ENCODE peak calls at places on chromosomes 2 and 18, in four cellular contexts. One of them, this sample, is unnamed.
A peak's percentile ranks its signal among the peaks of the same experiment; 100 is the strongest.

GRCh38 chr18:48928787-48929186 is 22.0 kb downstream of the SMAD7 start:
- DNase-seq in CD8-positive, alpha-beta memory T cell: peak; percentile 70
- DNase-seq in neuronal stem cell: no peak
- DNase-seq in caudate nucleus: no peak
- DNase-seq in this sample: no peak

GRCh38 chr2:33033524-33034150 is 86.9 kb downstream of the LTBP1 start:
- DNase-seq in neuronal stem cell: peak; percentile 29
- DNase-seq in CD8-positive, alpha-beta memory T cell: no peak
- DNase-seq in caudate nucleus: no peak
- DNase-seq in this sample: no peak

GRCh38 chr2:33395660-33396249 is 80.7 kb upstream of the RASGRP3 start:
- DNase-seq in caudate nucleus: no peak
- DNase-seq in neuronal stem cell: no peak
- DNase-seq in CD8-positive, alpha-beta memory T cell: peak; percentile 31
- DNase-seq in this sample: no peak

GRCh38 chr2:219452361-219453317 is 18.0 kb downstream of the SPEG start:
- DNase-seq in caudate nucleus: no peak
- DNase-seq in CD8-positive, alpha-beta memory T cell: no peak
- DNase-seq in neuronal stem cell: no peak
- DNase-seq in this sample: peak; percentile 97

GRCh38 chr18:12310762-12311161 is 2.7 kb downstream of the TUBB6 start:
- DNase-seq in caudate nucleus: no peak
- DNase-seq in neuronal stem cell: no peak
- DNase-seq in CD8-positive, alpha-beta memory T cell: no peak
- DNase-seq in this sample: no peak

GRCh38 chr2:63639344-63639743 is 50.6 kb downstream of the MDH1 start:
- DNase-seq in neuronal stem cell: no peak
- DNase-seq in caudate nucleus: no peak
- DNase-seq in CD8-positive, alpha-beta memory T cell: no peak
- DNase-seq in this sample: no peak

GRCh38 chr2:105455488-105455991 is 56.7 kb upstream of the FHL2 start:
- DNase-seq in neuronal stem cell: no peak
- DNase-seq in caudate nucleus: no peak
- DNase-seq in CD8-positive, alpha-beta memory T cell: no peak
- DNase-seq in this sample: peak; percentile 96

GRCh38 chr2:18900691-18901113 is 311.3 kb upstream of the NT5C1B start:
- DNase-seq in neuronal stem cell: no peak
- DNase-seq in caudate nucleus: no peak
- DNase-seq in CD8-positive, alpha-beta memory T cell: no peak
- DNase-seq in this sample: no peak

GRCh38 chr2:202778217-202778616 is 93.3 kb downstream of the ICA1L start:
- DNase-seq in caudate nucleus: no peak
- DNase-seq in neuronal stem cell: no peak
- DNase-seq in CD8-positive, alpha-beta memory T cell: no peak
- DNase-seq in this sample: no peak

GRCh38 chr2:26344581-26345283 is 1.2 kb upstream of the SELENOI start:
- DNase-seq in neuronal stem cell: no peak
- DNase-seq in caudate nucleus: no peak
- DNase-seq in CD8-positive, alpha-beta memory T cell: no peak
- DNase-seq in this sample: no peak

GRCh38 chr2:52220393-52220792 is 1188.5 kb upstream of the NRXN1 start:
- DNase-seq in CD8-positive, alpha-beta memory T cell: no peak
- DNase-seq in caudate nucleus: no peak
- DNase-seq in neuronal stem cell: no peak
- DNase-seq in this sample: no peak

GRCh38 chr2:216904554-216904953 is 44.7 kb upstream of the TNP1 start:
- DNase-seq in CD8-positive, alpha-beta memory T cell: no peak
- DNase-seq in caudate nucleus: no peak
- DNase-seq in neuronal stem cell: no peak
- DNase-seq in this sample: no peak

GRCh38 chr2:241214209-241214608 is 25.7 kb downstream of the ANO7 start:
- DNase-seq in caudate nucleus: no peak
- DNase-seq in CD8-positive, alpha-beta memory T cell: no peak
- DNase-seq in neuronal stem cell: no peak
- DNase-seq in this sample: no peak

GRCh38 chr2:46334389-46335345 is 37.5 kb downstream of the EPAS1 start:
- DNase-seq in CD8-positive, alpha-beta memory T cell: no peak
- DNase-seq in neuronal stem cell: no peak
- DNase-seq in caudate nucleus: no peak
- DNase-seq in this sample: peak; percentile 51

GRCh38 chr18:54878662-54879058 is 50.4 kb downstream of the RAB27B start:
- DNase-seq in neuronal stem cell: no peak
- DNase-seq in caudate nucleus: no peak
- DNase-seq in CD8-positive, alpha-beta memory T cell: no peak
- DNase-seq in this sample: no peak

GRCh38 chr2:215388002-215388728 is 47.7 kb downstream of the FN1 start:
- DNase-seq in CD8-positive, alpha-beta memory T cell: no peak
- DNase-seq in caudate nucleus: no peak
- DNase-seq in neuronal stem cell: no peak
- DNase-seq in this sample: no peak

GRCh38 chr2:37556256-37556655 is 115.2 kb downstream of the CDC42EP3 start:
- DNase-seq in caudate nucleus: no peak
- DNase-seq in neuronal stem cell: no peak
- DNase-seq in CD8-positive, alpha-beta memory T cell: no peak
- DNase-seq in this sample: no peak

GRCh38 chr2:55518846-55519167 is 711 bp upstream of the CFAP36 start:
- DNase-seq in CD8-positive, alpha-beta memory T cell: no peak
- DNase-seq in neuronal stem cell: peak; percentile 23
- DNase-seq in caudate nucleus: no peak
- DNase-seq in this sample: peak; percentile 12
- H3K27ac ChIP-seq in CD8-positive, alpha-beta memory T cell: peak overlapping the region; percentile 97
- H3K27ac ChIP-seq in neuronal stem cell: no peak overlapping the region
- H3K27ac ChIP-seq in caudate nucleus: peak overlapping the region; percentile 79
- H3K27ac ChIP-seq in this sample: peak overlapping the region; percentile 76

DNA sequence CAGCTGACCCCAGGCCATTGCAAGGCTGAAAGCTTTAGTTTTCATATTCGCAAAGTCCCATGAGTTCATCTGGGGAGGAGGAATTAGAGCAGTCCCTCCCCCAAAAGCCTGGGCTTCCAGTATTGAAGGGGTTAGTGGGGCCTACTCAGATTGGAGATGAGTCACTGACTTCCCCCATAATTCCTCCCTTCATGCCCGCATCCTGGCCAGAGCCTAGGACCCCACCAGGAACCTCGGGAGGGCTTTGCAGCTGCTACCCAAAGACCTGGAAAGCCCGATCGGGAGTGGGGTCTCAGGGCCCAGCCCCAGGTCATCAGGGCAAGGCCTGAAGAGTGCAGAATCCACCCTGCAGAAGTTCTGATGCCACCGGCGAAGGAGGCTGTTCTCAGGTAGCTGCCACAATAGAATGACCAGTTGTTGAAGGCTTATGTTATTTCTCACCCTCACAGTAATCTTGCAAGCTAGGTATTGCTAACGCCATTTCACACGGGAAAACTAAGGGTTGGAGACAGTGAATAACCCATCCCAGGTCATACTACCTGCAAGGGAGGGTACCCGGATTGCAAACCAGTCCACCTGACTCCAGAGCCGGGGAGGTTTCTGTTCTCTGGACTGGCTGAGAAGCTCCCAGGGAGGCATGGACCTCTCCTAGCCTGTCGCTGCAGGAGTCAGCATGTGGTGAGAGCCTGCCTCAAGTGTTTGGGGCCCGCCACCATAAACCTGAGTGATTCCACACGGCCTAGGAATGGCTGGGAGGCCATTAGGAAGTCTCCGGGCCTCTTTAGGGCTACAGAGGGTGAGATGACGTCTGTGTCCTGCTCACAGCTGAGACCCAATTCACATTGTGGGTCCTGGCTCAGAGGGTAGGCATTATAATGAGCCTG is 5.8 kb upstream of the ARID5A start:
- DNase-seq in caudate nucleus: no peak
- DNase-seq in neuronal stem cell: no peak
- DNase-seq in CD8-positive, alpha-beta memory T cell: no peak
- DNase-seq in this sample: no peak
- H3K27ac ChIP-seq in caudate nucleus: no peak overlapping the region
- H3K27ac ChIP-seq in neuronal stem cell: no peak overlapping the region
- H3K27ac ChIP-seq in CD8-positive, alpha-beta memory T cell: no peak overlapping the region
- H3K27ac ChIP-seq in this sample: no peak overlapping the region

GRCh38 chr18:8895341-8895740 is 190.0 kb downstream of the MTCL1 start:
- DNase-seq in caudate nucleus: no peak
- DNase-seq in neuronal stem cell: no peak
- DNase-seq in CD8-positive, alpha-beta memory T cell: no peak
- DNase-seq in this sample: no peak

GRCh38 chr18:8894823-8895222 is 189.5 kb downstream of the MTCL1 start:
- DNase-seq in neuronal stem cell: no peak
- DNase-seq in CD8-positive, alpha-beta memory T cell: no peak
- DNase-seq in caudate nucleus: no peak
- DNase-seq in this sample: no peak

GRCh38 chr18:8893221-8893620 is 187.9 kb downstream of the MTCL1 start:
- DNase-seq in caudate nucleus: no peak
- DNase-seq in neuronal stem cell: no peak
- DNase-seq in CD8-positive, alpha-beta memory T cell: no peak
- DNase-seq in this sample: no peak

GRCh38 chr18:8895987-8896619 is 190.7 kb downstream of the MTCL1 start:
- DNase-seq in CD8-positive, alpha-beta memory T cell: no peak
- DNase-seq in caudate nucleus: no peak
- DNase-seq in neuronal stem cell: no peak
- DNase-seq in this sample: no peak

DNA sequence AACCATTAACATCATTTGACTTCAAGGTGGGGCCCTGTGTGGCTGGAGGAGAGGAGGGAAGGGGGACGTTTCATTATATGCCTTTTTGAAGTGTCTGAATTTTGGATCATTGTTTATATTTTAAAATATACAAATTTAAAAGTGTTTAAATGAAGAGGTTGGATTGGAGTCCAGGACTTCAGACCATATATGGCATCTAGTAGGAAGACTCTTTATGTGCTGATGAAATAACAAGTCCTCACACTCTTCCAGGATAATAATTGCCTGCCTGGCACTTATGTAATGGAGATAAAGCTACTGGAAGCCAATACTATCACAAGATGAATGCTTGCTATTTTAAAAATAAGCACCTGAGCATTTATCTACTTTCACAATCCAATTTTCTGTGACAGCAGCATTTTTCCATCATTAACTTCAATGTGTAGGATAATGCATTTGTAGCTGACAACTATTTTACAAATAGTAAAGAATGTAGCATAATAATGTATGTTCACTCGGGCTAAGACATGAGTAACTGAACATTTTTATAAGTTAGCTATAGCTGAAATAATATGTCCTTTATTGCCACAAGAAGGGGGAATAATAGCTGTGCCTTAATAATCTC is 188.4 kb downstream of the MTCL1 start:
- DNase-seq in caudate nucleus: no peak
- DNase-seq in CD8-positive, alpha-beta memory T cell: no peak
- DNase-seq in neuronal stem cell: no peak
- DNase-seq in this sample: no peak
- H3K27ac ChIP-seq in caudate nucleus: no peak overlapping the region
- H3K27ac ChIP-seq in CD8-positive, alpha-beta memory T cell: peak overlapping the region; percentile 29
- H3K27ac ChIP-seq in neuronal stem cell: no peak overlapping the region
- H3K27ac ChIP-seq in this sample: no peak overlapping the region

GRCh38 chr2:101327863-101328394 is 19.4 kb upstream of the RNF149 start:
- DNase-seq in neuronal stem cell: no peak
- DNase-seq in CD8-positive, alpha-beta memory T cell: no peak
- DNase-seq in caudate nucleus: no peak
- DNase-seq in this sample: peak; percentile 71
- H3K27ac ChIP-seq in neuronal stem cell: no peak overlapping the region
- H3K27ac ChIP-seq in CD8-positive, alpha-beta memory T cell: no peak overlapping the region
- H3K27ac ChIP-seq in caudate nucleus: peak overlapping the region; percentile 52
- H3K27ac ChIP-seq in this sample: no peak overlapping the region

DNA sequence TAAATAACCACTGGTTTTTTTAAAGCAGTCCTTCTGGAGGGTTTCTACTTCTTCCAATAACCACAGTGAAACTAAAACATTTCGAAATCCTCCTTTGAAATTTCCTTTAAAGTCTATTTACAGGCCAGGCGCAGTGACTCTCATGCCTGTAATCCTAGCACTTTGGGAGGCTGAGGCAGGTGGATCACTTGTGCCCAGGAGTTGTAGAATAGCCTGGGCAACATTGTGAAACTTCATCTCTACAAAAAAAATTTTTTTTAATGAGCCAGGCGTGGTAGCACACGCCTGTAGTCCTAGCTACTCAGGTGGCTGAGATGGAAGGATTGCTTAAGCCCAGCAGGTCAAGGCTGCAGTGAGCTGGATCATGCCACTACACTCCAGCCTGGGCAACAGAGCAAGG is 15.2 kb downstream of the KIDINS220 start:
- DNase-seq in neuronal stem cell: no peak
- DNase-seq in caudate nucleus: no peak
- DNase-seq in CD8-positive, alpha-beta memory T cell: no peak
- DNase-seq in this sample: no peak
- H3K27ac ChIP-seq in neuronal stem cell: no peak overlapping the region
- H3K27ac ChIP-seq in caudate nucleus: no peak overlapping the region
- H3K27ac ChIP-seq in CD8-positive, alpha-beta memory T cell: no peak overlapping the region
- H3K27ac ChIP-seq in this sample: peak overlapping the region; percentile 53